ENCODE peak calls at places on chromosome 20, in eight cellular contexts. L, R, P, D, U, O, Q and Y are unnamed samples.

GRCh38 chr20:56515657-56516381 is 8.7 kb upstream of the FAM209A start:
- DNase-seq in L (peak), R (no peak), P (peak), D (no peak), U (no peak), O (no peak), Q (no peak), Y (no peak)

GRCh38 chr20:12069181-12069580 is 151.5 kb downstream of the BTBD3 start:
- DNase-seq in L (no peak), R (no peak), P (no peak), D (no peak), U (no peak), O (no peak), Q (no peak), Y (no peak)

GRCh38 chr20:53623127-53623453 is 29.5 kb upstream of the ZNF217 start:
- DNase-seq in L (no peak), R (no peak), P (no peak), D (no peak), U (no peak), O (no peak), Q (no peak), Y (no peak)

GRCh38 chr20:38343107-38343797 is 3.0 kb upstream of the LBP start:
- DNase-seq in L (peak), R (no peak), P (no peak), D (no peak), U (peak), O (no peak), Q (no peak), Y (no peak)

GRCh38 chr20:18258126-18258860 is 30.0 kb upstream of the ZNF133 start:
- DNase-seq in L (peak), R (no peak), P (peak), D (no peak), U (no peak), O (no peak), Q (no peak), Y (no peak)

GRCh38 chr20:17835941-17836861 is 132.4 kb downstream of the SNX5 start:
- DNase-seq in L (peak), R (peak), P (peak), D (no peak), U (peak), O (no peak), Q (no peak), Y (no peak)

GRCh38 chr20:20594171-20594530 is 118.3 kb downstream of the RALGAPA2 start:
- DNase-seq in L (peak), R (no peak), P (peak), D (peak), U (no peak), O (no peak), Q (no peak), Y (no peak)

GRCh38 chr20:32804022-32804715 is 15.6 kb upstream of the MAPRE1 start:
- DNase-seq in L (no peak), R (no peak), P (no peak), D (no peak), U (no peak), O (no peak), Q (no peak), Y (no peak)

GRCh38 chr20:58233881-58234528 is 5.6 kb upstream of the ANKRD60 start:
- DNase-seq in L (no peak), R (no peak), P (no peak), D (no peak), U (no peak), O (peak), Q (peak), Y (no peak)

GRCh38 chr20:5584678-5585077 is 165.5 kb upstream of the SHLD1 start:
- DNase-seq in L (no peak), R (no peak), P (no peak), D (no peak), U (no peak), O (no peak), Q (no peak), Y (no peak)

GRCh38 chr20:58647162-58647813 is 3.8 kb upstream of the STX16 start:
- DNase-seq in L (no peak), R (peak), P (no peak), D (no peak), U (peak), O (no peak), Q (no peak), Y (no peak)

GRCh38 chr20:62918137-62918536 is 8.2 kb downstream of the DIDO1 start:
- DNase-seq in L (no peak), R (no peak), P (no peak), D (no peak), U (no peak), O (no peak), Q (no peak), Y (no peak)

GRCh38 chr20:43843096-43843964 is 71.3 kb upstream of the TOX2 start:
- DNase-seq in L (peak), R (peak), P (peak), D (no peak), U (peak), O (no peak), Q (no peak), Y (no peak)

GRCh38 chr20:48615871-48616270 is 211.9 kb downstream of the PREX1 start:
- DNase-seq in L (no peak), R (no peak), P (no peak), D (no peak), U (no peak), O (no peak), Q (no peak), Y (no peak)

GRCh38 chr20:61760321-61761112 is 305.2 kb downstream of the TAF4 start:
- DNase-seq in L (no peak), R (no peak), P (no peak), D (no peak), U (peak), O (no peak), Q (no peak), Y (no peak)

GRCh38 chr20:45890077-45890996 is 671 bp downstream of the NEURL2 start:
- DNase-seq in L (peak), R (peak), P (peak), D (no peak), U (peak), O (peak), Q (peak), Y (no peak)

GRCh38 chr20:47487175-47487917 is 14.3 kb upstream of the NCOA3 start:
- DNase-seq in L (peak), R (no peak), P (no peak), D (no peak), U (no peak), O (peak), Q (no peak), Y (no peak)

GRCh38 chr20:62959101-62959971 is 6.8 kb downstream of the SLC17A9 start:
- DNase-seq in L (no peak), R (no peak), P (no peak), D (no peak), U (no peak), O (no peak), Q (no peak), Y (no peak)

GRCh38 chr20:57828696-57829095 is 118.9 kb upstream of the PMEPA1 start:
- DNase-seq in L (no peak), R (no peak), P (no peak), D (no peak), U (peak), O (no peak), Q (no peak), Y (no peak)

GRCh38 chr20:57928181-57928967 is 218.6 kb upstream of the PMEPA1 start:
- DNase-seq in L (peak), R (no peak), P (peak), D (no peak), U (no peak), O (no peak), Q (no peak), Y (no peak)

GRCh38 chr20:40767530-40767924 is 78.5 kb upstream of the MAFB start:
- DNase-seq in L (no peak), R (no peak), P (no peak), D (no peak), U (no peak), O (no peak), Q (no peak), Y (no peak)

GRCh38 chr20:60168963-60169362 is 210.7 kb downstream of the CDH26 start:
- DNase-seq in L (no peak), R (no peak), P (no peak), D (no peak), U (no peak), O (no peak), Q (no peak), Y (no peak)

GRCh38 chr20:45288376-45288775 is 18.3 kb upstream of the RBPJL start:
- DNase-seq in L (no peak), R (no peak), P (no peak), D (no peak), U (no peak), O (no peak), Q (no peak), Y (no peak)

GRCh38 chr20:2353231-2353630 is 27.5 kb upstream of the TGM6 start:
- DNase-seq in L (no peak), R (no peak), P (no peak), D (no peak), U (no peak), O (no peak), Q (no peak), Y (no peak)

GRCh38 chr20:61631770-61632169 is 379.7 kb downstream of the CDH4 start:
- DNase-seq in L (no peak), R (no peak), P (no peak), D (no peak), U (no peak), O (no peak), Q (peak), Y (no peak)

GRCh38 chr20:23356203-23356602 is 5.6 kb downstream of the NXT1 start:
- DNase-seq in L (no peak), R (no peak), P (no peak), D (no peak), U (no peak), O (no peak), Q (peak), Y (no peak)

GRCh38 chr20:45969712-45970634 is 2.0 kb downstream of the ZNF335 start:
- DNase-seq in L (peak), R (no peak), P (peak), D (peak), U (peak), O (no peak), Q (peak), Y (no peak)

GRCh38 chr20:23013429-23013828 is 21.7 kb upstream of the SSTR4 start:
- DNase-seq in L (no peak), R (no peak), P (no peak), D (no peak), U (no peak), O (no peak), Q (no peak), Y (peak)

GRCh38 chr20:4512891-4513550 is 208.7 kb upstream of the PRND start:
- DNase-seq in L (peak), R (no peak), P (peak), D (peak), U (no peak), O (no peak), Q (no peak), Y (no peak)

GRCh38 chr20:23230766-23231385 is 119.7 kb upstream of the NXT1 start:
- DNase-seq in L (no peak), R (no peak), P (no peak), D (no peak), U (no peak), O (no peak), Q (no peak), Y (no peak)

GRCh38 chr20:55172310-55173002 is 697.1 kb downstream of the DOK5 start:
- DNase-seq in L (no peak), R (no peak), P (no peak), D (peak), U (no peak), O (no peak), Q (no peak), Y (no peak)

GRCh38 chr20:6959900-6960312 is 192.4 kb downstream of the BMP2 start:
- DNase-seq in L (no peak), R (no peak), P (no peak), D (peak), U (no peak), O (no peak), Q (no peak), Y (no peak)

GRCh38 chr20:33667245-33668086 is 723 bp downstream of the ACTL10 start:
- DNase-seq in L (peak), R (peak), P (peak), D (no peak), U (peak), O (no peak), Q (peak), Y (peak)

GRCh38 chr20:3238616-3239025 is 369 bp downstream of the SLC4A11 start:
- DNase-seq in L (peak), R (no peak), P (peak), D (peak), U (no peak), O (peak), Q (peak), Y (no peak)

GRCh38 chr20:46367967-46368901 is 38.2 kb downstream of the ELMO2 start:
- DNase-seq in L (peak), R (no peak), P (no peak), D (no peak), U (peak), O (no peak), Q (no peak), Y (peak)

GRCh38 chr20:25280574-25281535 is 33.0 kb downstream of the PYGB start:
- DNase-seq in L (no peak), R (no peak), P (no peak), D (no peak), U (peak), O (peak), Q (no peak), Y (no peak)